ENCODE peak calls at places on chromosomes 4 and X, in seven cellular contexts. J is stomach; S is substantia nigra; G is omental fat pad; L is sciatic nerve; I is activated T-cell treated with anti-CD3 and anti-CD28 coated beads, Interleukin-2, amount 50 U/mL, for 4 hours; A is epithelial cell of esophagus. O is an unnamed sample.

GRCh38 chr4:76270776-76271175 is 19.3 kb downstream of the FAM47E start:
- DNase-seq in J (no peak), S (no peak), G (no peak), L (no peak), I (no peak), A (no peak), O (no peak)

GRCh38 chr4:110514889-110515479 is 39.0 kb downstream of the ENPEP start:
- DNase-seq in J (no peak), S (no peak), G (no peak), L (no peak), I (no peak), A (peak), O (no peak)

GRCh38 chr4:172011196-172011595 is 198.0 kb downstream of the GALNTL6 start:
- DNase-seq in J (no peak), S (no peak), G (no peak), L (no peak), I (no peak), A (no peak), O (no peak)

GRCh38 chrX:104310084-104310483 is 55.4 kb upstream of the ESX1 start:
- DNase-seq in J (no peak), S (no peak), G (no peak), L (no peak), I (no peak), A (peak), O (no peak)

GRCh38 chrX:151386838-151387459 is 10.1 kb upstream of the VMA21 start:
- DNase-seq in J (no peak), S (no peak), G (no peak), L (no peak), I (no peak), A (peak), O (no peak)

GRCh38 chr4:24363751-24364150 is 220.6 kb downstream of the DHX15 start:
- DNase-seq in J (no peak), S (no peak), G (no peak), L (no peak), I (no peak), A (no peak), O (no peak)

GRCh38 chrX:153444333-153445011 is 1.4 kb downstream of the TREX2 start:
- DNase-seq in J (no peak), S (no peak), G (no peak), L (no peak), I (no peak), A (no peak), O (no peak)

GRCh38 chr4:5456296-5456845 is 252.0 kb downstream of the EVC2 start:
- DNase-seq in J (no peak), S (no peak), G (no peak), L (no peak), I (no peak), A (no peak), O (no peak)

GRCh38 chrX:53045002-53045401 is 3.6 kb upstream of the GPR173 start:
- DNase-seq in J (no peak), S (no peak), G (no peak), L (no peak), I (no peak), A (no peak), O (no peak)

GRCh38 chr4:11869471-11869870 is 440.8 kb upstream of the HS3ST1 start:
- DNase-seq in J (no peak), S (no peak), G (no peak), L (no peak), I (no peak), A (no peak), O (no peak)

GRCh38 chr4:73440653-73441052 is 4.6 kb downstream of the AFP start:
- DNase-seq in J (no peak), S (no peak), G (no peak), L (no peak), I (no peak), A (no peak), O (no peak)

GRCh38 chrX:104318330-104319009 is 63.7 kb upstream of the ESX1 start:
- DNase-seq in J (peak), S (no peak), G (no peak), L (no peak), I (no peak), A (peak), O (no peak)

GRCh38 chrX:102950908-102951866 is 14.1 kb downstream of the RAB40AL start:
- DNase-seq in J (peak), S (no peak), G (peak), L (peak), I (peak), A (peak), O (peak)

GRCh38 chr4:85905761-85906160 is 430.8 kb downstream of the ARHGAP24 start:
- DNase-seq in J (no peak), S (no peak), G (no peak), L (no peak), I (no peak), A (no peak), O (no peak)

GRCh38 chr4:82551734-82552133 is 10.1 kb downstream of the TMEM150C start:
- DNase-seq in J (no peak), S (no peak), G (no peak), L (no peak), I (no peak), A (no peak), O (no peak)

GRCh38 chr4:173169428-173170209 is 1.0 kb downstream of the GALNT7 start:
- DNase-seq in J (peak), S (peak), G (peak), L (peak), I (peak), A (peak), O (peak)

GRCh38 chr4:7214359-7214758 is 22.0 kb downstream of the SORCS2 start:
- DNase-seq in J (no peak), S (no peak), G (no peak), L (no peak), I (no peak), A (no peak), O (no peak)

GRCh38 chrX:41692162-41692749 is 3.5 kb downstream of the GPR34 start:
- DNase-seq in J (no peak), S (no peak), G (no peak), L (no peak), I (no peak), A (no peak), O (no peak)

GRCh38 chrX:105458846-105459245 is 238.4 kb upstream of the TEX13A start:
- DNase-seq in J (no peak), S (no peak), G (no peak), L (no peak), I (no peak), A (no peak), O (no peak)

GRCh38 chr4:76624271-76624681 is 189.2 kb downstream of the SHROOM3 start:
- DNase-seq in J (no peak), S (no peak), G (no peak), L (no peak), I (no peak), A (peak), O (no peak)

GRCh38 chrX:40449956-40450701 is 130.6 kb upstream of the ATP6AP2 start:
- DNase-seq in J (no peak), S (no peak), G (no peak), L (no peak), I (no peak), A (no peak), O (no peak)

GRCh38 chrX:65932173-65933084 is 107.5 kb downstream of the VSIG4 start:
- DNase-seq in J (no peak), S (no peak), G (no peak), L (no peak), I (peak), A (peak), O (no peak)

GRCh38 chr4:150579591-150580234 is 2.2 kb upstream of the MAB21L2 start:
- DNase-seq in J (no peak), S (no peak), G (no peak), L (peak), I (no peak), A (no peak), O (no peak)

GRCh38 chr4:176548571-176548970 is 228.8 kb downstream of the SPCS3 start:
- DNase-seq in J (no peak), S (no peak), G (no peak), L (no peak), I (no peak), A (peak), O (no peak)

GRCh38 chr4:186900232-186900900 is 176.7 kb upstream of the FAT1 start:
- DNase-seq in J (no peak), S (no peak), G (no peak), L (no peak), I (no peak), A (peak), O (no peak)

GRCh38 chrX:10722804-10723364 is 102.5 kb upstream of the MID1 start:
- DNase-seq in J (peak), S (no peak), G (peak), L (peak), I (peak), A (peak), O (peak)

GRCh38 chr4:122534776-122535175 is 78.3 kb upstream of the IL2 start:
- DNase-seq in J (no peak), S (no peak), G (no peak), L (no peak), I (no peak), A (no peak), O (no peak)

GRCh38 chrX:37332987-37333658 is 16.0 kb upstream of the PRRG1 start:
- DNase-seq in J (no peak), S (no peak), G (no peak), L (no peak), I (no peak), A (no peak), O (no peak)

GRCh38 chrX:46759645-46759974 is 692 bp upstream of the SLC9A7 start:
- DNase-seq in J (no peak), S (no peak), G (no peak), L (no peak), I (no peak), A (no peak), O (no peak)

GRCh38 chrX:87572911-87573310 is 55.3 kb downstream of the KLHL4 start:
- DNase-seq in J (no peak), S (no peak), G (no peak), L (no peak), I (no peak), A (no peak), O (no peak)

GRCh38 chrX:149540133-149540620 is 635 bp upstream of the EOLA1 start:
- DNase-seq in J (peak), S (peak), G (peak), L (peak), I (peak), A (peak), O (peak)

GRCh38 chrX:100216083-100216482 is 194.0 kb downstream of the PCDH19 start:
- DNase-seq in J (no peak), S (no peak), G (no peak), L (no peak), I (no peak), A (no peak), O (no peak)

GRCh38 chr4:53653484-53654053 is 62.3 kb upstream of the LNX1 start:
- DNase-seq in J (peak), S (no peak), G (no peak), L (no peak), I (no peak), A (peak), O (no peak)

GRCh38 chr4:16205298-16206164 is 20.7 kb downstream of the TAPT1 start:
- DNase-seq in J (no peak), S (no peak), G (no peak), L (no peak), I (no peak), A (peak), O (no peak)

GRCh38 chrX:109632906-109633504 is 8.0 kb upstream of the KCNE5 start:
- DNase-seq in J (no peak), S (no peak), G (no peak), L (no peak), I (no peak), A (peak), O (no peak)

GRCh38 chr4:88277711-88278025 is 6.7 kb downstream of the PPM1K start:
- DNase-seq in J (no peak), S (no peak), G (no peak), L (no peak), I (no peak), A (no peak), O (no peak)

GRCh38 chr4:104967034-104967401 is 179.7 kb upstream of the TET2 start:
- DNase-seq in J (no peak), S (no peak), G (no peak), L (no peak), I (no peak), A (peak), O (no peak)

GRCh38 chr4:145909331-145909730 is 29.3 kb downstream of the ZNF827 start:
- DNase-seq in J (peak), S (no peak), G (peak), L (no peak), I (no peak), A (peak), O (peak)

GRCh38 chr4:74112399-74113090 is 13.6 kb upstream of the CXCL2 start:
- DNase-seq in J (no peak), S (no peak), G (no peak), L (no peak), I (no peak), A (peak), O (no peak)